ENCODE peak calls at places on chromosomes 3 and 15, in five cellular contexts. W, H, P, K and Z are unnamed samples.
A peak's percentile ranks its signal among the peaks of the same experiment; 100 is the strongest.

GRCh38 chr15:68400066-68400456 is 31.9 kb downstream of the ITGA11 start:
- DNase-seq in W (no peak), H (no peak), P (no peak), K (no peak), Z (no peak)

GRCh38 chr3:81735334-81735733 is 26.1 kb downstream of the GBE1 start:
- DNase-seq in W (no peak), H (peak; percentile 50), P (no peak), K (no peak), Z (no peak)

GRCh38 chr15:40911139-40911538 is 16.9 kb downstream of the VPS18 start:
- DNase-seq in W (no peak), H (no peak), P (no peak), K (no peak), Z (peak; percentile 87)

GRCh38 chr3:109532257-109533216 is 195.2 kb upstream of the DPPA4 start:
- DNase-seq in W (peak; percentile 3), H (no peak), P (peak; percentile 61), K (peak; percentile 41), Z (peak; percentile 88)

GRCh38 chr3:187210555-187211327 is 13.5 kb downstream of the RTP1 start:
- DNase-seq in W (peak; percentile 25), H (no peak), P (no peak), K (no peak), Z (peak; percentile 54)

GRCh38 chr3:170469151-170470062 is 50.7 kb downstream of the CLDN11 start:
- DNase-seq in W (no peak), H (no peak), P (peak; percentile 13), K (no peak), Z (no peak)

GRCh38 chr15:74955796-74956647 is 550 bp downstream of the RPP25 start:
- DNase-seq in W (peak; percentile 88), H (peak; percentile 92), P (peak; percentile 77), K (peak; percentile 84), Z (peak; percentile 86)

GRCh38 chr3:142117052-142117451 is 32.3 kb downstream of the TFDP2 start:
- DNase-seq in W (no peak), H (no peak), P (no peak), K (peak; percentile 24), Z (no peak)

GRCh38 chr3:186854954-186855353 is 12.4 kb downstream of the ADIPOQ start:
- DNase-seq in W (no peak), H (no peak), P (no peak), K (no peak), Z (no peak)

GRCh38 chr3:135084976-135085375 is 289.9 kb downstream of the EPHB1 start:
- DNase-seq in W (no peak), H (no peak), P (no peak), K (no peak), Z (no peak)

GRCh38 chr3:31891876-31892455 is 89.1 kb downstream of the OSBPL10 start:
- DNase-seq in W (no peak), H (no peak), P (no peak), K (no peak), Z (no peak)

GRCh38 chr15:42650208-42651066 is 75.0 kb downstream of the STARD9 start:
- DNase-seq in W (peak; percentile 85), H (no peak), P (peak; percentile 74), K (peak; percentile 75), Z (peak; percentile 84)

GRCh38 chr3:157107037-157107436 is 52.9 kb downstream of the CCNL1 start:
- DNase-seq in W (no peak), H (no peak), P (no peak), K (no peak), Z (no peak)

GRCh38 chr3:99172736-99173657 is 271.5 kb upstream of the DCBLD2 start:
- DNase-seq in W (peak; percentile 37), H (no peak), P (peak; percentile 70), K (peak; percentile 44), Z (peak; percentile 87)

GRCh38 chr3:128620268-128620691 is 30.3 kb downstream of the RPN1 start:
- DNase-seq in W (no peak), H (no peak), P (no peak), K (no peak), Z (peak; percentile 61)

GRCh38 chr3:51706788-51707731 is at the start of gene GRM2:
- DNase-seq in W (peak; percentile 73), H (peak; percentile 77), P (peak; percentile 97), K (peak; percentile 62), Z (peak; percentile 98)

GRCh38 chr3:7874116-7874515 is 627.5 kb upstream of the LMCD1 start:
- DNase-seq in W (no peak), H (no peak), P (no peak), K (no peak), Z (no peak)

GRCh38 chr15:52709172-52709979 is 30.2 kb upstream of the ATOSA start:
- DNase-seq in W (peak; percentile 7), H (peak; percentile 87), P (peak; percentile 81), K (peak; percentile 82), Z (peak; percentile 94)

GRCh38 chr3:50267280-50267913 is 1.6 kb upstream of the SEMA3B start:
- DNase-seq in W (no peak), H (no peak), P (peak; percentile 62), K (peak; percentile 81), Z (peak; percentile 79)

GRCh38 chr15:69599271-69599670 is 146.7 kb downstream of the RPLP1 start:
- DNase-seq in W (no peak), H (no peak), P (no peak), K (no peak), Z (no peak)

GRCh38 chr3:39211332-39212130 is 19.1 kb upstream of the XIRP1 start:
- DNase-seq in W (no peak), H (no peak), P (no peak), K (no peak), Z (peak; percentile 82)

GRCh38 chr3:149618151-149619123 is 39.4 kb downstream of the WWTR1 start:
- DNase-seq in W (no peak), H (no peak), P (peak; percentile 90), K (no peak), Z (peak; percentile 83)

GRCh38 chr3:49021213-49021812 is 608 bp upstream of the NDUFAF3 start:
- DNase-seq in W (peak; percentile 98), H (peak; percentile 100), P (peak; percentile 100), K (peak; percentile 100), Z (peak; percentile 99)
- H3K4me1 ChIP-seq in W (peaks cover 10% of the 10 kb centered on the region), H (peaks cover 32% of the 10 kb centered on the region), P (peaks cover 15% of the 10 kb centered on the region), K (peaks cover 20% of the 10 kb centered on the region), Z (no peaks in the 10 kb centered on the region)

DNA sequence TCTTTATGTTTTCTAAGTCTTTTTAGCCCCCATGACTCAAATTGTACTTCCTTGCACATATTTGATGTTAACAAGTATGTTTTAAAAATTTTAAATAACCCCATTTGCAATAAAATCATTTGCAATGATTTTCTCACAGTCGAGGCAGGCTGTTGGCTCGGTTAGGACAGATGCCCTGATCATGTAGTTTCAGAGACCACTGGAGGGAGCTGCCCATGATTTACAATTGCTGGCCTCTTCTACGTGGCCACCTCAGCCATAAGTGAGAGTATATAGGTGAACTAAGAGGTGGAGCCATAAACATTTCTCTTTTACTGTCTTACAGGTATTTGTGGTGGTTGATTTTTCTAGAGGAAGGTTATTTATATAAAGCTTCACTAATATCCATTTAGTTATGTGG is 1.7 kb downstream of the DTWD1 start:
- DNase-seq in W (peak; percentile 31), H (no peak), P (no peak), K (no peak), Z (peak; percentile 64)
- TF ChIP-seq CTCF in W (peak; percentile 16), H (no peak), P (peak; percentile 29), K (no peak), Z (peak; percentile 64)

DNA sequence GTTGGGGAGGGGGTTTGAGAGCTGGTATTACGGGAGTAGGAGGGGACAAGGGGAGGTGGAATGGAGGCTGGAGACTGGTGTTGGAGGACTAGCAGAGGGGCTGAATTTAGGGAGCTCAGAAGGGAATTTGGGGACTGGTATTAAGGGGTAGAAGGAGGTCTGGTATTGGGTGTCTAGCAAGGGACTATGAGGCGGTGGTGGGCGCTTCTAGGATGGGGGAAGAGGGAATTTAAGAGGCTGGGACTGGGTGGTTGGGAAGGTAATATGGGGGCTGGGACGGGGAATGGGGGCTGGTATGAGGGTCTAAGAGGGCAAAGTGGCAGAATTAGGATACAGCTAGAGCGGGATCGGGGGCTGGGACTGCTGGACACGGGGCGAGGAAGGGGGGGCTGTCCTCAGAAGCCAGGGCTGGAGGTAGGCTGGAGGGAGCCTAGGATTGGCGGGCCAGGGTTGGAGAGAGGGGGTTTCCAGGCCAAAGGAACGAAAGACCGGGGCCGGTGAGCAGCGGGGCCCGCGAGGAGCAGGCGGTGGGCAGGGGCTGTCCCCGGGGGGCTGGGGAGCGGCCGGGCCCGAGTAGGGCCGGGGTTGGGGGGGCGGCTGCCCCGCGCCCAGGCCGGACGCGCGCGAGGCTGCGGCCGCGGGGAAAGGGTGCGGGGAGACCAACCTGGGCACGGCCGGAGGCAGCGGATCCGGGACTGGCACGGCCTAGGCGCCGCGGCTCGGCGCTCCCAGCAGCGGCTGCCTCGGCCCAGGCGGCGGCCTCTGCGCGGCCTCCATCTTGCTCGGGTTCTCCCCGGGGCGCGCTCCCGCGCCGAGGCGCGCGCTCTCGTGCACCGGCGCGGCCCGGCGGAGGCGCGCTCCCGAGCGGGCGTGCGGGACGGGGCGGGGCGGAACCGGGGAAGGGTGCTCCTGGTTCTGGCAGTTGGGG is at the start of gene LHFPL4:
- DNase-seq in W (no peak), H (peak; percentile 37), P (no peak), K (no peak), Z (peak; percentile 76)
- H3K4me3 ChIP-seq in W (no peak within 1 kb of the TSS), H (no peak within 1 kb of the TSS), P (no peak within 1 kb of the TSS), K (no peak within 1 kb of the TSS), Z (peak within 1 kb of the TSS; percentile 66)

DNA sequence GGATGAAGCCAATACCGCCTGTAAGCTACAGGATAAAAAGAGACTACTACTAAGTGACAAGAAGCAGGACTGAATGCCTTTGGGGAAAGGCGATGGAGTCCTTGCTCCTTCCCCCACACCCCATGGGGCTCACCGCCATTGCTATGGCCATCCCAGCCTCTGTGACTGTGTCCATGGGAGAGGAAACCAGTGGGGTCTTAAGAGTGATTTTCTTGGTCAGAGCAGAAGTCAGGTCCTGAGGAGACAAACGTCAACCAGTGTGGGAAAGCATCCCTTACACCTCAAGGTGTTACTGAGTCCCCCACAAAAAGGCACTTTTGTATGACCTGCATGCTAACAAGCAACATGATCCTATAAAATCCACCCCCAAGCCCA is 913 bp downstream of the IMPDH2 start:
- DNase-seq in W (peak; percentile 15), H (no peak), P (no peak), K (no peak), Z (no peak)
- H3K4me1 ChIP-seq in W (peaks cover 37% of the 10 kb centered on the region), H (peaks cover 13% of the 10 kb centered on the region), P (no peaks in the 10 kb centered on the region), K (peaks cover 8% of the 10 kb centered on the region), Z (peaks cover 6% of the 10 kb centered on the region)